ENCODE peak calls at places on chromosomes 3 and 15, in seven cellular contexts. E is RWPE1, C is upper lobe of right lung, V is type B pancreatic cell, F is mucosa of descending colon, M is WERI-Rb-1, Y is endothelial cell. I is an unnamed sample.
A peak's percentile ranks its signal among the peaks of the same experiment; 100 is the strongest.

GRCh38 chr15:73941871-73942635 is 15.8 kb downstream of the LOXL1 start:
- DNase-seq in E (no peak), C (no peak), V (no peak), F (no peak), M (no peak), Y (no peak), I (no peak)

GRCh38 chr3:195214381-195214780 is 56.6 kb downstream of the XXYLT1 start:
- DNase-seq in E (no peak), C (peak; percentile 21), V (peak; percentile 27), F (no peak), M (no peak), Y (no peak), I (no peak)

GRCh38 chr3:131067983-131068382 is 41.3 kb downstream of the NEK11 start:
- DNase-seq in E (no peak), C (no peak), V (no peak), F (no peak), M (no peak), Y (no peak), I (no peak)

GRCh38 chr3:121481116-121481895 is 64.5 kb downstream of the POLQ start:
- DNase-seq in E (no peak), C (no peak), V (no peak), F (no peak), M (no peak), Y (no peak), I (no peak)

GRCh38 chr3:168040624-168041208 is 55.0 kb downstream of the GOLIM4 start:
- DNase-seq in E (peak; percentile 10), C (no peak), V (no peak), F (no peak), M (peak; percentile 29), Y (peak; percentile 18), I (peak; percentile 26)

GRCh38 chr3:156762631-156763185 is 63.4 kb upstream of the LEKR1 start:
- DNase-seq in E (no peak), C (no peak), V (no peak), F (no peak), M (no peak), Y (no peak), I (no peak)

GRCh38 chr3:89314454-89314853 is 207.0 kb downstream of the EPHA3 start:
- DNase-seq in E (peak; percentile 4), C (no peak), V (no peak), F (no peak), M (peak; percentile 39), Y (no peak), I (no peak)

GRCh38 chr3:177778633-177779032 is 581.4 kb upstream of the TBL1XR1 start:
- DNase-seq in E (no peak), C (no peak), V (no peak), F (no peak), M (no peak), Y (no peak), I (no peak)

GRCh38 chr15:96392380-96393208 is 62.1 kb downstream of the NR2F2 start:
- DNase-seq in E (no peak), C (no peak), V (no peak), F (no peak), M (no peak), Y (no peak), I (no peak)

GRCh38 chr3:13107661-13108060 is 34.4 kb upstream of the IQSEC1 start:
- DNase-seq in E (no peak), C (peak; percentile 50), V (no peak), F (peak; percentile 34), M (peak; percentile 41), Y (no peak), I (no peak)

GRCh38 chr3:78875851-78876250 is 891.9 kb downstream of the ROBO1 start:
- DNase-seq in E (no peak), C (no peak), V (no peak), F (no peak), M (no peak), Y (no peak), I (no peak)

GRCh38 chr3:1600206-1600605 is 498.5 kb upstream of the CNTN4 start:
- DNase-seq in E (no peak), C (no peak), V (no peak), F (no peak), M (no peak), Y (no peak), I (no peak)

GRCh38 chr15:91222052-91222451 is 122.0 kb downstream of the SV2B start:
- DNase-seq in E (no peak), C (no peak), V (no peak), F (no peak), M (no peak), Y (no peak), I (no peak)

GRCh38 chr15:93520206-93520605 is 431.2 kb upstream of the RGMA start:
- DNase-seq in E (no peak), C (no peak), V (no peak), F (no peak), M (no peak), Y (no peak), I (no peak)

GRCh38 chr3:10952525-10952924 is 40.0 kb upstream of the SLC6A1 start:
- DNase-seq in E (no peak), C (no peak), V (no peak), F (no peak), M (no peak), Y (no peak), I (no peak)

GRCh38 chr3:98906230-98906629 is 4.7 kb upstream of the DCBLD2 start:
- DNase-seq in E (peak; percentile 61), C (no peak), V (no peak), F (no peak), M (no peak), Y (no peak), I (no peak)

GRCh38 chr3:127162947-127163645 is 29.8 kb upstream of the PRR23E start:
- DNase-seq in E (no peak), C (peak; percentile 37), V (no peak), F (no peak), M (no peak), Y (peak; percentile 56), I (no peak)

GRCh38 chr15:92451225-92451825 is 57.6 kb downstream of the ST8SIA2 start:
- DNase-seq in E (no peak), C (no peak), V (no peak), F (no peak), M (no peak), Y (no peak), I (no peak)

GRCh38 chr3:132038198-132038825 is 3.5 kb upstream of the CPNE4 start:
- DNase-seq in E (peak; percentile 23), C (no peak), V (no peak), F (no peak), M (no peak), Y (no peak), I (peak; percentile 15)

GRCh38 chr3:195197764-195198423 is 73.1 kb downstream of the XXYLT1 start:
- DNase-seq in E (peak; percentile 68), C (no peak), V (peak; percentile 24), F (no peak), M (peak; percentile 23), Y (no peak), I (no peak)

GRCh38 chr15:88624156-88624970 is 3.2 kb downstream of the AEN start:
- DNase-seq in E (no peak), C (peak; percentile 40), V (no peak), F (no peak), M (no peak), Y (peak; percentile 49), I (peak; percentile 70)

DNA sequence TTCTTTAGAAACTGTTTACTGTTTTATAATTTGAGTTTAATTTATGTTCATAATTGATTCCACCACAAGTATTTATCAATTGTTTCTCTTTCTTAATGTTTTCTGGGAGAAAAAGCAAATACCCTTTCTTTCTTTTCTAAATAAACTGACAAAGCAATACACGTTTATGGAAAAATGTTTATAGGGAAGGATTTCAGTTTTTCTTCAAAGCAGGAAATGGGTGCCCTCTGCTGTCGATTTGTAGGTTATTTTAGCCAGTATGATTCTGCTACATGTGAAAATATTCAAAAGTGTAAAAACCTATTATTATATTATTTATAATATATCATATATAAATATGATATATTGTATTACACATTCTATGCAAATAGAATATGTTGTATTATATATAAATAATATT is 921.0 kb upstream of the ROBO1 start:
- DNase-seq in E (no peak), C (no peak), V (no peak), F (no peak), M (no peak), Y (no peak), I (no peak)
- TF ChIP-seq CTCF in E (peak; percentile 27), C (peak; percentile 17), V (peak; percentile 76), F (no peak), M (peak; percentile 8), Y (peak; percentile 22), I (no peak)

GRCh38 chr3:48915296-48915695 is 3.3 kb upstream of the ARIH2 start:
- DNase-seq in E (no peak), C (no peak), V (no peak), F (no peak), M (no peak), Y (no peak), I (no peak)

GRCh38 chr3:48919215-48920138 is 835 bp downstream of the ARIH2 start:
- DNase-seq in E (peak; percentile 20), C (no peak), V (peak; percentile 68), F (peak; percentile 70), M (peak; percentile 23), Y (peak; percentile 8), I (peak; percentile 74)

DNA sequence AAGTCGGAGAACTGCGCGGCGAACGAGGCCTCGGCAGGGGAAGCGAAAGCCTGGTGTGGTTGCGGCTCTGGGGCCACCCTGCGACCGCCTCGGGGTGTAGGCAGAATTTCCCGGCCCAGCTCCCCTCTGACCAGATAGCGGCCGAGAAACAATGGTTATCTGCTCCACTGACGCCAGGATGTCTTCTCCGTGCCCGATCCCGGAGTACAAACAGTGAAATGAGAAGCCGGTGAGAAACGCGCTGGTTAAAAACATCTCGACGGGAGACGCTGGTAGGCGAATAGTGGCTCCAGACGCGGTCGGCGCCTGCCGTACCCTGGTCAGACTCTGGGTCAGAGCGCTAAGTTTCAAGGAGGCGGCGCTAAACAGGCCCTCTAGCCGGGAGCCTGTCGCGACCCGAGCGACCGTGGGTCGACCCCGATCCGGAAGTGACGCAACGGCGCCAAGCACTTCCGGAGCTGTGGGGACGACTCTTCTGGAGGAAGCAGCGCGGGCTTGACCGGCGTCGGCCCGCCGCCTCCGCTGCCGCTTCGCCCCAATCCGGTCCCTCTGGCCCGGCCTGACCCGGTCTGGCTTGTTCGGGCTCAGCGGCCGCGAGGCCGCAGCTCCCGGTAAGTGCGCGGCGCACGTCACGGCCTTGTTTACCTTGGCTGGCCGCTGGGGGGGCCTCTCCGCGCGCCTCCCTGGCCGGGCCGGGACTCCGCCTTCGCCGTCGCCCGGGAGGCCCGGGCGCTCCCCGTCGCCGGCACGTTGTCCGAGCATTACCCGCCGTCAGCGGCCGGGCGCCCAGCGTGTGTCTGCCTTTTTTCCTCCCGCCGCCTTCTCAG is at the start of gene ARIH2:
- DNase-seq in E (peak; percentile 87), C (peak; percentile 97), V (peak; percentile 94), F (peak; percentile 96), M (peak; percentile 94), Y (peak; percentile 91), I (peak; percentile 97)
- TF ChIP-seq CTCF in E (peak; percentile 11), C (no peak), V (peak; percentile 45), F (no peak), M (no peak), Y (no peak), I (peak; percentile 34)

GRCh38 chr15:22838292-22839042 is at the start of gene NIPA2:
- DNase-seq in E (peak; percentile 99), C (peak; percentile 99), V (peak; percentile 100), F (peak; percentile 99), M (peak; percentile 98), Y (peak; percentile 99), I (peak; percentile 97)
- TF ChIP-seq CTCF in E (no peak), C (no peak), V (peak; percentile 40), F (no peak), M (no peak), Y (no peak), I (no peak)

DNA sequence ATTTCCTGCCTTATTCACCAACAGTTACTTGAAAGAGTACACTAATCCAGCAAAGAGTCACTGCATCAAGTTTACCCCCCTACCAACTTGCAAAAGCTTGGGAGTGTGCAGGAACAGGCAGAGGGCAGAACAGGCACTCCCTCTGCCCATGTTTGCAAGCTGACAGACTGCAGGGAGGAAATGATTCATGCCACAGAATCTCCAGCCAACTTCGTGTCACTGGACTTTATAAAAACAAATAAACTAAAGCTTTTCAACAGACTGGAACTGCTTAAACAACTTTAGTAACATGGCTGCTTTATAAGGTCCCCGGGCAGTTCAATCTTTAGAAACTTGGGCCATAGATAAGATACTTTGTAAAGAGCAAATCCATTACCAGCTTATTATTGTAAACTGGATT is 129.5 kb downstream of the THRB start:
- DNase-seq in E (peak; percentile 70), C (no peak), V (no peak), F (peak; percentile 50), M (no peak), Y (no peak), I (no peak)
- TF ChIP-seq CTCF in E (peak; percentile 19), C (no peak), V (no peak), F (no peak), M (no peak), Y (no peak), I (no peak)

I was measured in GM10248.